ENCODE peak calls at places on chromosomes 11 and 22, in eight cellular contexts. H is NCI-H1105; S is activated CD4-positive, alpha-beta T cell treated with anti-CD3 and anti-CD28 coated beads, Interleukin-2, amount 10 ng/mL, durations not matched to agents 7 days and 5 days; V is stromal cell of bone marrow; B is stimulated activated naive CD8-positive, alpha-beta T cell treated with anti-CD3 and anti-CD28 coated beads, Interleukin-15, Interleukin-2, amounts not matched to agents 100 U/mL and 50 U/mL, for 24 hours; Y is Caki2; F is H1; W is NCI-H1092. O is an unnamed sample.

GRCh38 chr11:122671270-122671906 is 15.9 kb downstream of the UBASH3B start:
- DNase-seq in H (no peak), S (no peak), V (no peak), B (no peak), Y (no peak), F (no peak), W (no peak), O (peak; percentile 61)

GRCh38 chr11:113723706-113724246 is 17.7 kb upstream of the TMPRSS5 start:
- DNase-seq in H (no peak), S (no peak), V (no peak), B (no peak), Y (no peak), F (no peak), W (no peak), O (no peak)

GRCh38 chr22:19607198-19608113 is 83.2 kb upstream of the CLDN5 start:
- DNase-seq in H (peak; percentile 60), S (peak; percentile 53), V (no peak), B (peak; percentile 26), Y (no peak), F (no peak), W (peak; percentile 76), O (no peak)

GRCh38 chr22:20569059-20570058 is 61.9 kb downstream of the MED15 start:
- DNase-seq in H (no peak), S (peak; percentile 92), V (peak; percentile 79), B (peak; percentile 75), Y (peak; percentile 97), F (no peak), W (no peak), O (peak; percentile 97)

GRCh38 chr11:85827768-85828639 is 17.1 kb upstream of the SYTL2 start:
- DNase-seq in H (no peak), S (peak; percentile 70), V (peak; percentile 92), B (no peak), Y (peak; percentile 56), F (no peak), W (no peak), O (peak; percentile 97)

GRCh38 chr22:23183107-23183698 is 2.9 kb downstream of the BCR start:
- DNase-seq in H (peak; percentile 27), S (no peak), V (no peak), B (no peak), Y (no peak), F (peak; percentile 39), W (peak; percentile 52), O (no peak)

GRCh38 chr11:126150256-126150655 is 61.2 kb downstream of the RPUSD4 start:
- DNase-seq in H (no peak), S (no peak), V (no peak), B (no peak), Y (no peak), F (no peak), W (peak; percentile 36), O (no peak)

GRCh38 chr11:43987384-43988039 is 45.1 kb downstream of the C11orf96 start:
- DNase-seq in H (no peak), S (no peak), V (peak; percentile 96), B (no peak), Y (no peak), F (no peak), W (no peak), O (peak; percentile 89)

GRCh38 chr11:75667831-75668507 is 869 bp downstream of the MAP6 start:
- DNase-seq in H (peak; percentile 86), S (peak; percentile 37), V (no peak), B (peak; percentile 46), Y (no peak), F (no peak), W (peak; percentile 85), O (no peak)

GRCh38 chr11:63862923-63863322 is 24.0 kb downstream of the MARK2 start:
- DNase-seq in H (no peak), S (peak; percentile 21), V (no peak), B (no peak), Y (no peak), F (no peak), W (peak; percentile 27), O (no peak)

GRCh38 chr11:82906236-82906635 is 4.7 kb downstream of the DDIAS start:
- DNase-seq in H (peak; percentile 44), S (no peak), V (peak; percentile 22), B (no peak), Y (no peak), F (no peak), W (no peak), O (peak; percentile 5)

GRCh38 chr11:1200611-1201191 is 22.2 kb upstream of the MUC5B start:
- DNase-seq in H (no peak), S (no peak), V (no peak), B (no peak), Y (no peak), F (no peak), W (no peak), O (no peak)

GRCh38 chr11:2446590-2447252 is 1.9 kb downstream of the KCNQ1 start:
- DNase-seq in H (no peak), S (peak; percentile 40), V (no peak), B (peak; percentile 23), Y (no peak), F (no peak), W (no peak), O (no peak)

GRCh38 chr11:59186130-59186594 is 14.2 kb downstream of the DTX4 start:
- DNase-seq in H (no peak), S (peak; percentile 37), V (no peak), B (peak; percentile 66), Y (no peak), F (no peak), W (no peak), O (no peak)

GRCh38 chr11:122833133-122833470 is 5.2 kb upstream of the CRTAM start:
- DNase-seq in H (no peak), S (no peak), V (no peak), B (no peak), Y (no peak), F (no peak), W (no peak), O (no peak)

GRCh38 chr11:12863605-12864121 is 145.5 kb upstream of the RASSF10 start:
- DNase-seq in H (no peak), S (no peak), V (no peak), B (no peak), Y (no peak), F (no peak), W (no peak), O (no peak)

GRCh38 chr22:31229402-31230140 is 17.5 kb downstream of the LIMK2 start:
- DNase-seq in H (no peak), S (peak; percentile 25), V (no peak), B (no peak), Y (no peak), F (no peak), W (peak; percentile 30), O (no peak)

O was measured in GM04503.